ENCODE peak calls at places on chromosomes 7 and 10, in seven cellular contexts. One of them, this sample, is unnamed.

GRCh38 chr7:117041007-117041406 is 87.7 kb downstream of the ST7 start:
- DNase-seq in Calu3: no peak
- DNase-seq in activated B cell treated with CpG ODN at 0.5 μM for 24 hours: no peak
- DNase-seq in AG09309: peak; percentile 27
- DNase-seq in glutamatergic neuron: no peak
- DNase-seq in brain microvascular endothelial cell: peak; percentile 73
- DNase-seq in kidney: no peak
- DNase-seq in this sample: no peak

GRCh38 chr7:116271980-116272886 is 61.9 kb downstream of the TES start:
- DNase-seq in Calu3: peak; percentile 62
- DNase-seq in activated B cell treated with CpG ODN at 0.5 μM for 24 hours: no peak
- DNase-seq in AG09309: peak; percentile 85
- DNase-seq in glutamatergic neuron: no peak
- DNase-seq in brain microvascular endothelial cell: peak; percentile 93
- DNase-seq in kidney: no peak
- DNase-seq in this sample: no peak

GRCh38 chr7:73742753-73743641 is 4.4 kb upstream of the ABHD11 start:
- DNase-seq in Calu3: peak; percentile 97
- DNase-seq in activated B cell treated with CpG ODN at 0.5 μM for 24 hours: no peak
- DNase-seq in AG09309: no peak
- DNase-seq in glutamatergic neuron: peak; percentile 58
- DNase-seq in brain microvascular endothelial cell: no peak
- DNase-seq in kidney: peak; percentile 99
- DNase-seq in this sample: no peak

GRCh38 chr7:71633571-71634008 is 501.6 kb downstream of the GALNT17 start:
- DNase-seq in Calu3: no peak
- DNase-seq in activated B cell treated with CpG ODN at 0.5 μM for 24 hours: no peak
- DNase-seq in AG09309: peak; percentile 3
- DNase-seq in glutamatergic neuron: no peak
- DNase-seq in brain microvascular endothelial cell: peak; percentile 94
- DNase-seq in kidney: no peak
- DNase-seq in this sample: no peak

GRCh38 chr10:80187060-80187459 is 18.3 kb downstream of the ANXA11 start:
- DNase-seq in Calu3: no peak
- DNase-seq in activated B cell treated with CpG ODN at 0.5 μM for 24 hours: no peak
- DNase-seq in AG09309: no peak
- DNase-seq in glutamatergic neuron: no peak
- DNase-seq in brain microvascular endothelial cell: no peak
- DNase-seq in kidney: no peak
- DNase-seq in this sample: no peak

GRCh38 chr7:47941136-47941844 is 7.0 kb downstream of the PKD1L1 start:
- DNase-seq in Calu3: no peak
- DNase-seq in activated B cell treated with CpG ODN at 0.5 μM for 24 hours: no peak
- DNase-seq in AG09309: peak; percentile 40
- DNase-seq in glutamatergic neuron: no peak
- DNase-seq in brain microvascular endothelial cell: peak; percentile 90
- DNase-seq in kidney: peak; percentile 85
- DNase-seq in this sample: peak; percentile 75

GRCh38 chr10:14879055-14879800 is 562 bp downstream of the SUV39H2 start:
- DNase-seq in Calu3: peak; percentile 5
- DNase-seq in activated B cell treated with CpG ODN at 0.5 μM for 24 hours: no peak
- DNase-seq in AG09309: no peak
- DNase-seq in glutamatergic neuron: peak; percentile 66
- DNase-seq in brain microvascular endothelial cell: no peak
- DNase-seq in kidney: peak; percentile 75
- DNase-seq in this sample: no peak

GRCh38 chr10:76911184-76911583 is 726.4 kb downstream of the KCNMA1 start:
- DNase-seq in Calu3: no peak
- DNase-seq in activated B cell treated with CpG ODN at 0.5 μM for 24 hours: no peak
- DNase-seq in AG09309: no peak
- DNase-seq in glutamatergic neuron: no peak
- DNase-seq in brain microvascular endothelial cell: no peak
- DNase-seq in kidney: no peak
- DNase-seq in this sample: no peak

GRCh38 chr7:107564553-107565298 is 955 bp downstream of the DUS4L start:
- DNase-seq in Calu3: no peak
- DNase-seq in activated B cell treated with CpG ODN at 0.5 μM for 24 hours: no peak
- DNase-seq in AG09309: peak; percentile 68
- DNase-seq in glutamatergic neuron: no peak
- DNase-seq in brain microvascular endothelial cell: peak; percentile 18
- DNase-seq in kidney: no peak
- DNase-seq in this sample: no peak

DNA sequence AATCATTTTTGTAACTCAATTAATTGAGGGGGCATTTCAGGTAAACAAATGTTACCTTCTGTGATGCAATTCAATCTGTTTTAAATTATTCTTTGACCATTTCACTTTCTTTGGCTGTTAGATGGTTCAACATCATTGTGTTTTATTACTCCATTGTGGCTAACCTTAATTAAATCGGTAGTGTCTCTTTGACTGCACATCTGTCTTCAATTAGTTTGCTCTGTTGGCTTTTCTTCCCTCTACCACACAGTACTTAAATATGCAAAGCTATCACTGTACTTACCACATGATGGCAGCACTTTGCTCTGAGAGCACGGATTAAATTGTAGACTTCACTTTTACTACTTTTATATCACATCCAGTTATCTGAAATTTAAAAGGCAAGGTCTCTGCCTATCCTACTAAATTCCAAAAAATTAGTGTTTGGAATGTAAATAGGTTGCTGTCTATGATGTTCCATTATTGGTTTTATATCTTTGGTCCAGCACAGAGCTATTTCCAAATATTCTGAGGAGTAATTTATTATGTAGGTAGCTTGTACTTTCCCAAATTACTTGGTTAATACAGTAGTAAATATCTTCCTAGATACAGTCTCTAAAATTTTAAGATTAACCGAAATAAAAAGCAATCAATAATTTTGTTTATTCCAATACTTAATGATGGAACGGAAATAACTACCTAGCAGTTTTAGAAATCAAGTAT is 352.0 kb downstream of the PCLO start:
- DNase-seq in Calu3: peak; percentile 2
- DNase-seq in activated B cell treated with CpG ODN at 0.5 μM for 24 hours: no peak
- DNase-seq in AG09309: peak; percentile 76
- DNase-seq in glutamatergic neuron: no peak
- DNase-seq in brain microvascular endothelial cell: peak; percentile 60
- DNase-seq in kidney: no peak
- DNase-seq in this sample: no peak
- TF ChIP-seq CTCF in Calu3: peak; percentile 24
- TF ChIP-seq CTCF in activated B cell treated with CpG ODN at 0.5 μM for 24 hours: no peak
- TF ChIP-seq CTCF in AG09309: peak; percentile 71
- TF ChIP-seq CTCF in glutamatergic neuron: peak; percentile 65
- TF ChIP-seq CTCF in brain microvascular endothelial cell: peak; percentile 75
- TF ChIP-seq CTCF in kidney: peak; percentile 65
- TF ChIP-seq CTCF in this sample: peak; percentile 42

GRCh38 chr7:66409493-66409892 is 204.4 kb downstream of the TPST1 start:
- DNase-seq in Calu3: no peak
- DNase-seq in activated B cell treated with CpG ODN at 0.5 μM for 24 hours: no peak
- DNase-seq in AG09309: no peak
- DNase-seq in glutamatergic neuron: no peak
- DNase-seq in brain microvascular endothelial cell: no peak
- DNase-seq in kidney: no peak
- DNase-seq in this sample: no peak

GRCh38 chr7:66419210-66419609 is 209.5 kb upstream of the KCTD7 start:
- DNase-seq in Calu3: no peak
- DNase-seq in activated B cell treated with CpG ODN at 0.5 μM for 24 hours: no peak
- DNase-seq in AG09309: no peak
- DNase-seq in glutamatergic neuron: no peak
- DNase-seq in brain microvascular endothelial cell: no peak
- DNase-seq in kidney: no peak
- DNase-seq in this sample: no peak

GRCh38 chr7:66415659-66416265 is 210.6 kb downstream of the TPST1 start:
- DNase-seq in Calu3: no peak
- DNase-seq in activated B cell treated with CpG ODN at 0.5 μM for 24 hours: no peak
- DNase-seq in AG09309: no peak
- DNase-seq in glutamatergic neuron: no peak
- DNase-seq in brain microvascular endothelial cell: peak; percentile 50
- DNase-seq in kidney: no peak
- DNase-seq in this sample: no peak

GRCh38 chr7:66418537-66418936 is 210.1 kb upstream of the KCTD7 start:
- DNase-seq in Calu3: no peak
- DNase-seq in activated B cell treated with CpG ODN at 0.5 μM for 24 hours: no peak
- DNase-seq in AG09309: no peak
- DNase-seq in glutamatergic neuron: no peak
- DNase-seq in brain microvascular endothelial cell: no peak
- DNase-seq in kidney: no peak
- DNase-seq in this sample: no peak

DNA sequence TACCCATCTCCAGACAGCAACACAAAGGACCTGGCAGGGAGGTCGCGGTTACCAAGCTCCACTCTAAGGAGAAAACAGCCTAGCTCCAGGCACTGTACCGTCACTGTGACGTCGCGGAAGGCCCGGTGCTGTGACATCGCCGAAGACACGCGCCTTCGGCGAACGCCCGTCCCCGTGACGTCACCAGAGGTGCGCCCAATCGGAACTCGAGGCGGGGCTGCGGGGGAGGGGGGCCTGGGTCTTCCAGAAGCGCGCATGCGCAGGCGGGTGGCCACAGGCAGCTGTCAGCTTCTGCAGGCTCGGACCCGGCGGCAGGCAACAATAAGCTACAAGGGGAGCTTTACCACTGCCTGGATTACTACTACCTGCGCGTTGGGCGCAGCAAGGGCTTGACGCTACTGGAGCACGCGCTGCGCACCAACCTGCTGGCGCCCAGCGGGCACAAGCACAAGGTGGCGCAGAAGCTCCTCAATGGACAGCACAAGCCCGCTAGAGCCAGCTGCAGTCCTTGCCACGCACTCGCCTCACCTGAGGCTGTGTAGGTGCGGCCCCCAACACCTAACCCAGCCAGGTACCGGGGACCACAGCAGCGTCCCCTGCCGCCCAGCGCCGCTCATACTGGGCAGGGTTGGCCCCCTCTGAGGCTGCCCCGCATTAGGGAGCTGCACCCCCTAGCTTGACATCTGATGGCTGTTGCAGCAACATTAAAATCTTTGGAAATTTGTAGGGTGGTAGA is 208.4 kb downstream of the TPST1 start:
- DNase-seq in Calu3: peak; percentile 73
- DNase-seq in activated B cell treated with CpG ODN at 0.5 μM for 24 hours: peak; percentile 67
- DNase-seq in AG09309: no peak
- DNase-seq in glutamatergic neuron: peak; percentile 93
- DNase-seq in brain microvascular endothelial cell: peak; percentile 76
- DNase-seq in kidney: peak; percentile 97
- DNase-seq in this sample: peak; percentile 87
- TF ChIP-seq CTCF in Calu3: no peak
- TF ChIP-seq CTCF in activated B cell treated with CpG ODN at 0.5 μM for 24 hours: no peak
- TF ChIP-seq CTCF in AG09309: peak; percentile 16
- TF ChIP-seq CTCF in glutamatergic neuron: no peak
- TF ChIP-seq CTCF in brain microvascular endothelial cell: peak; percentile 62
- TF ChIP-seq CTCF in kidney: no peak
- TF ChIP-seq CTCF in this sample: peak; percentile 36

DNA sequence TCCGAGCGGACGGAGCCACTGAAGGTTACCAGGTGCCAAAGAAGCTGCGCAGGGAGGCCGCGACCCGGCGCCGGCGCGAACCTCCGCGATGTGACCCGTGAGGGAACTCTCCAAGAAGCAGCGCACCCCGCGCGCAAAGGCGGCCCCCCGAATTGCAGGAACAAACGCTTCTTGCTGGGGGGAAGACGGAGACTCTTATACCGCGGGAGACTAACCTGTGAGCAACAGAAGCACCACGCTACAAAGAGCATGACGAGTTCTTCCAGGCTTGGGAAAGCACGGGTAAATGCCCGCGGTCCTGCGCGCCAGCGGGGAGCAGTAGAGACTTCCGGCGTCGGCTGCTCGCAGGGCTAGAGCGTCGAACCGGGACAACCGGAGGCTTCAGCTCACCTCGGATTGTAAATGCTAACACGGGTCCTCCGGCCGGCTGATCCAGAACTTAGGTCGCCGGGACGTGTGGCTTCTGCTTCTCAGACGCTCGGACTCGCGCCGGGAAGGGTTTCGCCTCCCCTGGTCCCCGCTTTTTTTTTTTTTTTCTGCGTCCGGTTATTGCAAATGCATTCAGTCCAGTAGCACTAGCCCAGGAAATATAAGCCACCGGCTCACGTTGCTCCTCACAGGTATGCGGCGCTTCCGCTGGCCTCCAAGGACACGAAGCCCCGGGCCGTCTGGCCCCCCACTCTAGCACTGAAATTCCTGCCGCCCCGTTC is at the start of gene COA1:
- DNase-seq in Calu3: peak; percentile 90
- DNase-seq in activated B cell treated with CpG ODN at 0.5 μM for 24 hours: peak; percentile 75
- DNase-seq in AG09309: peak; percentile 69
- DNase-seq in glutamatergic neuron: peak; percentile 84
- DNase-seq in brain microvascular endothelial cell: peak; percentile 84
- DNase-seq in kidney: peak; percentile 93
- DNase-seq in this sample: peak; percentile 83
- TF ChIP-seq CTCF in Calu3: no peak
- TF ChIP-seq CTCF in activated B cell treated with CpG ODN at 0.5 μM for 24 hours: no peak
- TF ChIP-seq CTCF in AG09309: no peak
- TF ChIP-seq CTCF in glutamatergic neuron: no peak
- TF ChIP-seq CTCF in brain microvascular endothelial cell: peak; percentile 11
- TF ChIP-seq CTCF in kidney: no peak
- TF ChIP-seq CTCF in this sample: no peak

GRCh38 chr7:26197153-26198115 is 3.1 kb downstream of the HNRNPA2B1 start:
- DNase-seq in Calu3: no peak
- DNase-seq in activated B cell treated with CpG ODN at 0.5 μM for 24 hours: no peak
- DNase-seq in AG09309: no peak
- DNase-seq in glutamatergic neuron: no peak
- DNase-seq in brain microvascular endothelial cell: no peak
- DNase-seq in kidney: no peak
- DNase-seq in this sample: no peak

GRCh38 chr7:26200113-26200443 is 468 bp downstream of the HNRNPA2B1 start:
- DNase-seq in Calu3: peak; percentile 78
- DNase-seq in activated B cell treated with CpG ODN at 0.5 μM for 24 hours: peak; percentile 72
- DNase-seq in AG09309: no peak
- DNase-seq in glutamatergic neuron: peak; percentile 68
- DNase-seq in brain microvascular endothelial cell: no peak
- DNase-seq in kidney: peak; percentile 92
- DNase-seq in this sample: peak; percentile 59

GRCh38 chr7:26199301-26200112 is 1.0 kb downstream of the HNRNPA2B1 start:
- DNase-seq in Calu3: peak; percentile 72
- DNase-seq in activated B cell treated with CpG ODN at 0.5 μM for 24 hours: peak; percentile 52
- DNase-seq in AG09309: no peak
- DNase-seq in glutamatergic neuron: peak; percentile 70
- DNase-seq in brain microvascular endothelial cell: no peak
- DNase-seq in kidney: peak; percentile 89
- DNase-seq in this sample: peak; percentile 60

GRCh38 chr7:26198781-26199169 is 1.8 kb downstream of the HNRNPA2B1 start:
- DNase-seq in Calu3: no peak
- DNase-seq in activated B cell treated with CpG ODN at 0.5 μM for 24 hours: no peak
- DNase-seq in AG09309: no peak
- DNase-seq in glutamatergic neuron: no peak
- DNase-seq in brain microvascular endothelial cell: no peak
- DNase-seq in kidney: no peak
- DNase-seq in this sample: no peak

DNA sequence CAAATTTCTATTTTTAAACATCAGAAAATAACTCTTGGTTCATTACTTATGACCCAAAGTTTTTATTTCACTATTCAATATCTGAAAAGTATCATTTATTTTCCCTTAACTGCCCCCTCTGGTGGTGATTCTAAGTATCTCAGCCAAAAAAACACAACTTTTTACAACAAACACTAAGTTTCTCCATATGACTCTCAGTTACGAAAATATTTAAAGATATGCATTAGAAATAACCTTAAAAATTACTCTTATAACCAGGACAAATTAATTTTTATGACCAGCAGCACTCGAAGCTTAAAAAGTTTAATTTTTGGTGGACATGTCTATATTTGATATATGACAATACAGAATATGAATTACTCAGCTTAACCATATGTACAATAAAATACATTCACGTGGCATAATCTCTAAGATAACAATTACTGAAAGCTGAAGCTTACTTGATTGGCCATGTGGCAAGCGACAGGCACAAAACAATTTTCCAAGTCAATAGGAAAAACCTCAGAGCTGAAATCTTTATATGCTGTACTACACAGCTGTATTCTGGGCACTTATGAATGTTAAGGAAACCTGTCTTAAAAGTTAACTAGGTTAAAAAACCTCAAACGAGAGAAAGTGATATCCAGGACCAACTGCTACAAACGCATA is 2.3 kb downstream of the HNRNPA2B1 start:
- DNase-seq in Calu3: no peak
- DNase-seq in activated B cell treated with CpG ODN at 0.5 μM for 24 hours: no peak
- DNase-seq in AG09309: no peak
- DNase-seq in glutamatergic neuron: no peak
- DNase-seq in brain microvascular endothelial cell: no peak
- DNase-seq in kidney: no peak
- DNase-seq in this sample: no peak
- TF ChIP-seq CTCF in Calu3: peak; percentile 78
- TF ChIP-seq CTCF in activated B cell treated with CpG ODN at 0.5 μM for 24 hours: peak; percentile 95
- TF ChIP-seq CTCF in AG09309: peak; percentile 50
- TF ChIP-seq CTCF in glutamatergic neuron: peak; percentile 97
- TF ChIP-seq CTCF in brain microvascular endothelial cell: peak; percentile 45
- TF ChIP-seq CTCF in kidney: peak; percentile 28
- TF ChIP-seq CTCF in this sample: peak; percentile 99